ENCODE peak calls at places on chromosomes 5 and 9, in seven cellular contexts. T is choroid plexus epithelial cell; G is thyroid gland; O is COR-L47; I is activated CD8-positive, alpha-beta T cell treated with anti-CD3 and anti-CD28 coated beads for 36 hours; V is T-helper 2 cell; A is AG04449. D is an unnamed sample.

GRCh38 chr9:96150324-96151023 is 151.5 kb downstream of the HSD17B3 start:
- DNase-seq in V (no peak), O (no peak), I (peak; percentile 88), T (no peak), A (no peak), G (no peak), D (no peak)

GRCh38 chr9:89428901-89429890 is 68.7 kb downstream of the SEMA4D start:
- DNase-seq in G (no peak), T (no peak), A (no peak), O (no peak), V (no peak), I (peak; percentile 83), D (no peak)

GRCh38 chr9:69923972-69924371 is 103.4 kb downstream of the CFAP95 start:
- DNase-seq in I (no peak), V (no peak), T (no peak), G (no peak), O (no peak), A (no peak), D (no peak)

GRCh38 chr5:134600600-134600999 is 32.0 kb downstream of the SAR1B start:
- DNase-seq in V (no peak), O (no peak), T (peak; percentile 80), I (no peak), G (no peak), A (peak; percentile 65), D (peak; percentile 37)

GRCh38 chr9:136438909-136439549 is 616 bp downstream of the INPP5E start:
- DNase-seq in A (no peak), V (peak; percentile 33), T (peak; percentile 28), I (peak; percentile 76), G (peak; percentile 19), O (peak; percentile 11), D (peak; percentile 52)

GRCh38 chr9:106891286-106891685 is 28.3 kb downstream of the ZNF462 start:
- DNase-seq in T (no peak), O (no peak), A (no peak), G (no peak), V (no peak), I (no peak), D (no peak)

GRCh38 chr9:78745996-78746395 is 449.1 kb downstream of the PSAT1 start:
- DNase-seq in V (no peak), I (no peak), A (no peak), T (peak; percentile 5), G (no peak), O (no peak), D (no peak)

GRCh38 chr9:31671011-31671410 is 713.4 kb upstream of the ACO1 start:
- DNase-seq in V (no peak), I (peak; percentile 23), G (no peak), O (no peak), A (no peak), T (peak; percentile 1), D (no peak)

GRCh38 chr9:565528-565927 is 276.0 kb upstream of the DMRT1 start:
- DNase-seq in A (no peak), T (no peak), I (no peak), G (no peak), O (no peak), V (no peak), D (no peak)

GRCh38 chr5:77518304-77518703 is 26.2 kb upstream of the WDR41 start:
- DNase-seq in I (no peak), T (peak; percentile 30), O (peak; percentile 34), A (no peak), V (no peak), G (no peak), D (peak; percentile 2)

GRCh38 chr9:130461218-130461630 is 16.5 kb downstream of the ASS1 start:
- DNase-seq in G (peak; percentile 53), O (peak; percentile 43), V (peak; percentile 60), T (peak; percentile 48), I (peak; percentile 79), A (no peak), D (peak; percentile 32)

GRCh38 chr9:138044485-138045383 is 167.2 kb downstream of the CACNA1B start:
- DNase-seq in V (no peak), T (no peak), I (no peak), G (peak; percentile 18), A (no peak), O (no peak), D (no peak)

GRCh38 chr5:2747372-2748179 is 3.9 kb downstream of the IRX2 start:
- DNase-seq in V (no peak), I (no peak), A (no peak), G (no peak), O (no peak), T (no peak), D (no peak)

GRCh38 chr5:139648205-139649081 is at the start of gene CXXC5:
- DNase-seq in I (peak; percentile 69), T (peak; percentile 90), G (peak; percentile 86), A (no peak), V (no peak), O (peak; percentile 87), D (peak; percentile 92)

GRCh38 chr5:57598756-57599155 is 116.1 kb upstream of the ACTBL2 start:
- DNase-seq in G (no peak), V (no peak), A (peak; percentile 33), T (peak; percentile 78), O (no peak), I (peak; percentile 5), D (peak; percentile 64)

GRCh38 chr9:87725356-87725899 is 491 bp upstream of the CTSL start:
- DNase-seq in O (no peak), I (no peak), A (no peak), G (peak; percentile 7), T (peak; percentile 61), V (no peak), D (no peak)

GRCh38 chr9:21854594-21854993 is 52.2 kb downstream of the MTAP start:
- DNase-seq in G (no peak), I (no peak), O (no peak), V (no peak), T (peak; percentile 94), A (no peak), D (peak; percentile 61)

GRCh38 chr5:175627037-175627436 is 30.8 kb upstream of the HRH2 start:
- DNase-seq in G (no peak), O (no peak), A (no peak), V (no peak), T (no peak), I (no peak), D (no peak)

GRCh38 chr5:122473941-122474340 is 161.9 kb downstream of the SNCAIP start:
- DNase-seq in O (no peak), A (no peak), V (no peak), I (no peak), T (no peak), G (no peak), D (no peak)

GRCh38 chr9:126328415-126328814 is 1.8 kb downstream of the MVB12B start:
- DNase-seq in G (no peak), V (no peak), O (no peak), A (no peak), I (no peak), T (no peak), D (no peak)

GRCh38 chr5:10009802-10010201 is 239.9 kb downstream of the ATPSCKMT start:
- DNase-seq in G (no peak), T (no peak), I (no peak), V (no peak), O (no peak), A (no peak), D (no peak)

GRCh38 chr5:135337064-135337463 is 62.0 kb downstream of the MACROH2A1 start:
- DNase-seq in A (no peak), T (no peak), I (no peak), O (no peak), G (no peak), V (no peak), D (no peak)

GRCh38 chr9:5113994-5114748 is 71.3 kb downstream of the INSL6 start:
- DNase-seq in V (no peak), I (no peak), G (no peak), A (no peak), O (no peak), T (no peak), D (no peak)

GRCh38 chr5:71939452-71939932 is 167.8 kb upstream of the MAP1B start:
- DNase-seq in O (peak; percentile 33), G (no peak), V (no peak), I (no peak), T (no peak), A (no peak), D (peak; percentile 3)

GRCh38 chr5:154478224-154478565 is at the start of gene HAND1:
- DNase-seq in A (no peak), I (no peak), V (no peak), G (peak; percentile 30), T (no peak), O (peak; percentile 71), D (peak; percentile 48)

GRCh38 chr9:12923472-12924009 is 148.7 kb downstream of the LURAP1L start:
- DNase-seq in V (no peak), A (peak; percentile 93), I (no peak), O (no peak), T (peak; percentile 99), G (peak; percentile 85), D (peak; percentile 88)

GRCh38 chr5:141121985-141122384 is 367 bp downstream of the PCDHB4 start:
- DNase-seq in I (no peak), V (no peak), A (no peak), O (no peak), G (no peak), T (no peak), D (no peak)

GRCh38 chr5:155773680-155774079 is 553.3 kb upstream of the SGCD start:
- DNase-seq in G (no peak), T (no peak), A (no peak), I (peak; percentile 31), O (no peak), V (no peak), D (no peak)

GRCh38 chr5:79736528-79737514 is 47.2 kb downstream of the CMYA5 start:
- DNase-seq in V (no peak), T (no peak), I (peak; percentile 34), O (no peak), G (no peak), A (no peak), D (no peak)

GRCh38 chr5:42807722-42808447 is 3.8 kb downstream of the SELENOP start:
- DNase-seq in V (no peak), A (no peak), G (no peak), T (peak; percentile 7), I (no peak), O (no peak), D (no peak)

GRCh38 chr9:4077499-4078102 is 222.3 kb downstream of the GLIS3 start:
- DNase-seq in I (peak; percentile 75), A (no peak), O (peak; percentile 23), V (no peak), G (peak; percentile 83), T (peak; percentile 89), D (peak; percentile 73)

GRCh38 chr9:108040783-108041182 is 551.2 kb upstream of the KLF4 start:
- DNase-seq in O (no peak), V (no peak), G (no peak), A (no peak), T (peak; percentile 56), I (no peak), D (peak; percentile 59)

GRCh38 chr5:157902440-157903116 is 43.6 kb upstream of the CLINT1 start:
- DNase-seq in I (no peak), A (no peak), O (no peak), T (no peak), G (no peak), V (no peak), D (no peak)

GRCh38 chr9:85262333-85262732 is 479.4 kb downstream of the AGTPBP1 start:
- DNase-seq in V (no peak), O (no peak), T (no peak), G (no peak), I (no peak), A (no peak), D (peak; percentile 54)

GRCh38 chr9:10876333-10876732 is 263.5 kb upstream of the PTPRD start:
- DNase-seq in I (no peak), O (no peak), V (no peak), A (no peak), G (no peak), T (peak; percentile 74), D (peak; percentile 46)

GRCh38 chr5:132979367-132979935 is 16.0 kb upstream of the AFF4 start:
- DNase-seq in A (no peak), O (no peak), I (no peak), V (no peak), T (peak; percentile 17), G (no peak), D (peak; percentile 34)

GRCh38 chr9:36901528-36901927 is 132.5 kb downstream of the PAX5 start:
- DNase-seq in G (no peak), O (no peak), T (no peak), I (no peak), V (no peak), A (no peak), D (no peak)